ENCODE peak calls at places on chromosomes 5 and 9, in four cellular contexts. M is GM12878, S is foreskin fibroblast, U is heart left ventricle. L is an unnamed sample.
A peak's percentile ranks its signal among the peaks of the same experiment; 100 is the strongest.

GRCh38 chr5:134458234-134458633 is 46.6 kb upstream of the CDKN2AIPNL start:
- DNase-seq in M (no peak), S (peak; percentile 76), U (peak; percentile 66), L (no peak)

GRCh38 chr5:131637694-131638093 is 2.7 kb upstream of the RAPGEF6 start:
- DNase-seq in M (no peak), S (no peak), U (no peak), L (no peak)

GRCh38 chr9:137374131-137374845 is 48.7 kb downstream of the EXD3 start:
- DNase-seq in M (no peak), S (no peak), U (no peak), L (no peak)

GRCh38 chr5:110968246-110969005 is 103.1 kb upstream of the TSLP start:
- DNase-seq in M (no peak), S (no peak), U (no peak), L (no peak)

GRCh38 chr5:24045034-24045433 is 537.6 kb downstream of the PRDM9 start:
- DNase-seq in M (no peak), S (no peak), U (no peak), L (no peak)

GRCh38 chr5:145347026-145347616 is 488.0 kb downstream of the PRELID2 start:
- DNase-seq in M (no peak), S (peak; percentile 74), U (no peak), L (no peak)

GRCh38 chr9:87194471-87194870 is 247.2 kb upstream of the GAS1 start:
- DNase-seq in M (no peak), S (peak; percentile 83), U (no peak), L (no peak)

GRCh38 chr9:92917176-92917800 is 30.0 kb upstream of the FGD3 start:
- DNase-seq in M (no peak), S (no peak), U (no peak), L (no peak)

GRCh38 chr5:175840050-175840841 is 31.1 kb upstream of the CPLX2 start:
- DNase-seq in M (no peak), S (peak; percentile 65), U (no peak), L (no peak)

GRCh38 chr5:16467363-16468219 is 2.0 kb upstream of the ZNF622 start:
- DNase-seq in M (peak; percentile 57), S (peak; percentile 75), U (no peak), L (no peak)

GRCh38 chr5:142542906-142543305 is 143.0 kb downstream of the FGF1 start:
- DNase-seq in M (no peak), S (peak; percentile 79), U (peak; percentile 49), L (no peak)

GRCh38 chr9:15381491-15381890 is 41.2 kb upstream of the SNAPC3 start:
- DNase-seq in M (no peak), S (no peak), U (no peak), L (no peak)

GRCh38 chr5:40171971-40172370 is 507.7 kb upstream of the PTGER4 start:
- DNase-seq in M (no peak), S (peak; percentile 68), U (no peak), L (no peak)

GRCh38 chr5:57538341-57538955 is 55.8 kb upstream of the ACTBL2 start:
- DNase-seq in M (no peak), S (peak; percentile 82), U (no peak), L (no peak)

GRCh38 chr5:72749362-72749997 is 67.0 kb upstream of the TNPO1 start:
- DNase-seq in M (no peak), S (no peak), U (no peak), L (no peak)

GRCh38 chr5:35803221-35803651 is 53.5 kb upstream of the IL7R start:
- DNase-seq in M (no peak), S (peak; percentile 88), U (peak; percentile 25), L (no peak)

GRCh38 chr9:131397100-131397790 is 3.4 kb downstream of the PRRC2B start:
- DNase-seq in M (no peak), S (no peak), U (no peak), L (no peak)

GRCh38 chr9:23117621-23118020 is 671.0 kb downstream of the DMRTA1 start:
- DNase-seq in M (no peak), S (no peak), U (no peak), L (no peak)

GRCh38 chr9:98375138-98375726 is 119.8 kb upstream of the TBC1D2 start:
- DNase-seq in M (no peak), S (peak; percentile 80), U (no peak), L (no peak)

GRCh38 chr9:3525088-3525835 is 539 bp downstream of the RFX3 start:
- DNase-seq in M (no peak), S (peak; percentile 34), U (no peak), L (peak; percentile 57)

GRCh38 chr5:61333351-61334223 is 1.5 kb downstream of the ZSWIM6 start:
- DNase-seq in M (no peak), S (peak; percentile 54), U (peak; percentile 37), L (peak; percentile 47)

GRCh38 chr9:71209890-71210289 is 88.5 kb upstream of the TRPM3 start:
- DNase-seq in M (no peak), S (no peak), U (no peak), L (no peak)

GRCh38 chr5:3194141-3194540 is 401.5 kb upstream of the IRX1 start:
- DNase-seq in M (no peak), S (no peak), U (no peak), L (no peak)

GRCh38 chr9:130731355-130731754 is 37.8 kb downstream of the EXOSC2 start:
- DNase-seq in M (no peak), S (no peak), U (no peak), L (no peak)

GRCh38 chr5:58998539-58998938 is 415.7 kb downstream of the RAB3C start:
- DNase-seq in M (no peak), S (no peak), U (no peak), L (no peak)

GRCh38 chr9:121557581-121558422 is 58.2 kb upstream of the GGTA1 start:
- DNase-seq in M (peak; percentile 25), S (peak; percentile 90), U (peak; percentile 83), L (no peak)

GRCh38 chr9:110101531-110102161 is 106.3 kb downstream of the C9orf152 start:
- DNase-seq in M (peak; percentile 91), S (peak; percentile 58), U (peak; percentile 39), L (no peak)

GRCh38 chr9:29214162-29214520 is 1640.9 kb upstream of the C9orf72 start:
- DNase-seq in M (no peak), S (no peak), U (no peak), L (no peak)

GRCh38 chr9:86041331-86041741 is 58.0 kb downstream of the GOLM1 start:
- DNase-seq in M (no peak), S (peak; percentile 75), U (no peak), L (no peak)

GRCh38 chr5:152193391-152194107 is 211.5 kb downstream of the NMUR2 start:
- DNase-seq in M (no peak), S (no peak), U (no peak), L (no peak)

GRCh38 chr9:95783426-95783975 is 92.0 kb upstream of the ERCC6L2 start:
- DNase-seq in M (no peak), S (peak; percentile 14), U (no peak), L (no peak)

GRCh38 chr5:88519066-88519465 is 250.4 kb upstream of the TMEM161B start:
- DNase-seq in M (no peak), S (no peak), U (no peak), L (no peak)

GRCh38 chr9:76560481-76560891 is 101.5 kb downstream of the GCNT1 start:
- DNase-seq in M (no peak), S (peak; percentile 79), U (no peak), L (no peak)

GRCh38 chr9:93183663-93184438 is at the start of gene WNK2:
- DNase-seq in M (no peak), S (peak; percentile 22), U (no peak), L (peak; percentile 48)

GRCh38 chr5:119439140-119439625 is 13.1 kb upstream of the HSD17B4 start:
- DNase-seq in M (no peak), S (no peak), U (no peak), L (no peak)

GRCh38 chr5:75612211-75612579 is 942 bp downstream of the ANKDD1B start:
- DNase-seq in M (no peak), S (no peak), U (no peak), L (no peak)

GRCh38 chr5:111472096-111472495 is 40.2 kb downstream of the STARD4 start:
- DNase-seq in M (no peak), S (no peak), U (no peak), L (no peak)

GRCh38 chr5:91898865-91899264 is 515.7 kb upstream of the ARRDC3 start:
- DNase-seq in M (no peak), S (no peak), U (no peak), L (no peak)

GRCh38 chr5:13252701-13253100 is 691.8 kb downstream of the DNAH5 start:
- DNase-seq in M (no peak), S (no peak), U (no peak), L (no peak)

GRCh38 chr5:13251623-13252367 is 692.7 kb downstream of the DNAH5 start:
- DNase-seq in M (no peak), S (no peak), U (no peak), L (no peak)

GRCh38 chr5:13249854-13250253 is 694.6 kb downstream of the DNAH5 start:
- DNase-seq in M (no peak), S (no peak), U (no peak), L (no peak)

GRCh38 chr5:13248236-13248635 is 696.3 kb downstream of the DNAH5 start:
- DNase-seq in M (no peak), S (no peak), U (no peak), L (no peak)

GRCh38 chr5:13250450-13251291 is 693.8 kb downstream of the DNAH5 start:
- DNase-seq in M (no peak), S (no peak), U (no peak), L (no peak)
- TF ChIP-seq CTCF in M (peak; percentile 31), S (peak; percentile 28), U (peak; percentile 27), L (no peak)

GRCh38 chr9:37033753-37034319 is at the start of gene PAX5:
- DNase-seq in M (no peak), S (no peak), U (no peak), L (no peak)

GRCh38 chr9:37035472-37036236 is 1.6 kb upstream of the PAX5 start:
- DNase-seq in M (no peak), S (peak; percentile 27), U (no peak), L (peak; percentile 47)

GRCh38 chr9:37036237-37037136 is 2.4 kb upstream of the PAX5 start:
- DNase-seq in M (no peak), S (peak; percentile 58), U (no peak), L (peak; percentile 65)

GRCh38 chr9:37034320-37034937 is 361 bp upstream of the PAX5 start:
- DNase-seq in M (no peak), S (peak; percentile 31), U (no peak), L (peak; percentile 75)

GRCh38 chr9:37034938-37035471 is 937 bp upstream of the PAX5 start:
- DNase-seq in M (no peak), S (no peak), U (no peak), L (no peak)
- TF ChIP-seq CTCF in M (no peak), S (no peak), U (no peak), L (no peak)

GRCh38 chr9:136045595-136046554 is 49.2 kb downstream of the NACC2 start:
- DNase-seq in M (no peak), S (peak; percentile 68), U (no peak), L (no peak)
- TF ChIP-seq CTCF in M (no peak), S (no peak), U (no peak), L (no peak)

GRCh38 chr5:138568061-138568824 is 7.0 kb downstream of the HSPA9 start:
- DNase-seq in M (no peak), S (peak; percentile 18), U (no peak), L (no peak)
- TF ChIP-seq CTCF in M (no peak), S (no peak), U (no peak), L (no peak)

GRCh38 chr5:94153736-94154450 is 412.5 kb upstream of the POU5F2 start:
- DNase-seq in M (no peak), S (peak; percentile 38), U (no peak), L (no peak)

GRCh38 chr5:94159144-94159543 is 417.7 kb upstream of the POU5F2 start:
- DNase-seq in M (no peak), S (no peak), U (no peak), L (no peak)

GRCh38 chr5:94154672-94155071 is 413.3 kb upstream of the POU5F2 start:
- DNase-seq in M (no peak), S (no peak), U (no peak), L (no peak)

GRCh38 chr5:94157704-94158608 is 416.6 kb upstream of the POU5F2 start:
- DNase-seq in M (no peak), S (peak; percentile 29), U (no peak), L (no peak)
- TF ChIP-seq CTCF in M (no peak), S (no peak), U (no peak), L (no peak)